ENCODE peak calls at places on chromosomes 1 and 21, in eight cellular contexts. T is foreskin fibroblast, P is type B pancreatic cell, I is fibroblast of villous mesenchyme, Q is neural progenitor cell, G is glutamatergic neuron, M is tibial artery, L is GM20000. S is an unnamed sample.

GRCh38 chr1:22048351-22049192 is 3.9 kb upstream of the CDC42 start:
- DNase-seq in I (peak), P (no peak), M (no peak), Q (no peak), G (no peak), T (peak), L (no peak), S (no peak)

GRCh38 chr1:234592240-234592639 is 17.7 kb downstream of the IRF2BP2 start:
- DNase-seq in T (no peak), Q (no peak), M (no peak), G (no peak), L (no peak), I (peak), P (no peak), S (no peak)

GRCh38 chr1:156658945-156659574 is 17.1 kb downstream of the BCAN start:
- DNase-seq in P (no peak), G (no peak), M (no peak), T (no peak), L (no peak), Q (no peak), I (no peak), S (no peak)

GRCh38 chr1:243508964-243509363 is 253.1 kb downstream of the SDCCAG8 start:
- DNase-seq in M (no peak), Q (no peak), L (no peak), T (no peak), G (no peak), P (no peak), I (no peak), S (no peak)

GRCh38 chr1:176225485-176225884 is 18.4 kb upstream of the COP1 start:
- DNase-seq in M (no peak), Q (no peak), G (no peak), P (no peak), T (no peak), L (no peak), I (no peak), S (no peak)

GRCh38 chr1:31926846-31927660 is 11.1 kb downstream of the PTP4A2 start:
- DNase-seq in M (no peak), T (no peak), I (no peak), L (no peak), G (no peak), Q (peak), P (no peak), S (no peak)

GRCh38 chr1:32953495-32953894 is 11.1 kb downstream of the RNF19B start:
- DNase-seq in P (no peak), I (peak), G (no peak), T (no peak), M (no peak), L (no peak), Q (no peak), S (no peak)

GRCh38 chr1:940121-941026 is 16.7 kb downstream of the SAMD11 start:
- DNase-seq in I (peak), M (peak), Q (peak), T (no peak), G (peak), L (peak), P (no peak), S (peak)

GRCh38 chr1:213858581-213858980 is 129.2 kb upstream of the PROX1 start:
- DNase-seq in G (no peak), I (no peak), T (no peak), M (no peak), L (no peak), P (no peak), Q (no peak), S (no peak)

GRCh38 chr1:199573047-199573446 is 454.5 kb upstream of the NR5A2 start:
- DNase-seq in G (no peak), I (no peak), Q (no peak), M (no peak), P (no peak), L (no peak), T (no peak), S (no peak)

GRCh38 chr1:24506706-24507422 is 4.2 kb downstream of the RCAN3 start:
- DNase-seq in L (no peak), Q (peak), M (no peak), P (peak), G (no peak), I (no peak), T (no peak), S (no peak)

GRCh38 chr1:228793032-228793431 is 57.8 kb downstream of the RHOU start:
- DNase-seq in G (no peak), Q (no peak), P (no peak), L (no peak), T (no peak), M (no peak), I (no peak), S (no peak)

GRCh38 chr1:185636848-185637247 is 97.3 kb upstream of the HMCN1 start:
- DNase-seq in G (no peak), I (no peak), L (peak), Q (no peak), T (no peak), P (no peak), M (no peak), S (no peak)

GRCh38 chr1:47948126-47948525 is 49.1 kb downstream of the TRABD2B start:
- DNase-seq in P (no peak), L (no peak), M (no peak), G (no peak), I (no peak), Q (peak), T (no peak), S (no peak)

GRCh38 chr1:202806845-202807366 is 1.3 kb downstream of the KDM5B start:
- DNase-seq in I (peak), Q (peak), P (no peak), M (peak), G (peak), T (no peak), L (peak), S (peak)

GRCh38 chr1:47709302-47710074 is 271.6 kb downstream of the FOXD2 start:
- DNase-seq in Q (peak), I (no peak), T (no peak), L (peak), M (no peak), G (peak), P (no peak), S (peak)

GRCh38 chr1:190436615-190437014 is 41.0 kb downstream of the BRINP3 start:
- DNase-seq in L (peak), I (peak), P (no peak), Q (no peak), T (peak), G (no peak), M (no peak), S (no peak)

GRCh38 chr1:41528106-41528505 is 43.6 kb upstream of the EDN2 start:
- DNase-seq in G (no peak), L (no peak), M (no peak), P (no peak), T (no peak), I (no peak), Q (no peak), S (no peak)
- TF ChIP-seq CTCF in G (no peak), L (no peak), M (no peak), P (no peak), T (no peak), I (no peak), Q (no peak), S (no peak)

GRCh38 chr1:43255438-43256210 is 14.2 kb upstream of the TMEM125 start:
- DNase-seq in G (no peak), T (no peak), I (no peak), M (no peak), L (no peak), P (no peak), Q (no peak), S (no peak)

GRCh38 chr1:43258370-43258769 is 11.4 kb upstream of the TMEM125 start:
- DNase-seq in I (no peak), M (no peak), Q (no peak), P (no peak), T (no peak), G (no peak), L (no peak), S (no peak)

GRCh38 chr1:43253876-43254275 is 15.9 kb upstream of the TMEM125 start:
- DNase-seq in Q (no peak), L (no peak), P (no peak), I (no peak), M (no peak), T (no peak), G (no peak), S (peak)

GRCh38 chr1:43253173-43253572 is 16.6 kb upstream of the TMEM125 start:
- DNase-seq in P (no peak), L (no peak), T (no peak), G (no peak), M (no peak), I (no peak), Q (no peak), S (no peak)

DNA sequence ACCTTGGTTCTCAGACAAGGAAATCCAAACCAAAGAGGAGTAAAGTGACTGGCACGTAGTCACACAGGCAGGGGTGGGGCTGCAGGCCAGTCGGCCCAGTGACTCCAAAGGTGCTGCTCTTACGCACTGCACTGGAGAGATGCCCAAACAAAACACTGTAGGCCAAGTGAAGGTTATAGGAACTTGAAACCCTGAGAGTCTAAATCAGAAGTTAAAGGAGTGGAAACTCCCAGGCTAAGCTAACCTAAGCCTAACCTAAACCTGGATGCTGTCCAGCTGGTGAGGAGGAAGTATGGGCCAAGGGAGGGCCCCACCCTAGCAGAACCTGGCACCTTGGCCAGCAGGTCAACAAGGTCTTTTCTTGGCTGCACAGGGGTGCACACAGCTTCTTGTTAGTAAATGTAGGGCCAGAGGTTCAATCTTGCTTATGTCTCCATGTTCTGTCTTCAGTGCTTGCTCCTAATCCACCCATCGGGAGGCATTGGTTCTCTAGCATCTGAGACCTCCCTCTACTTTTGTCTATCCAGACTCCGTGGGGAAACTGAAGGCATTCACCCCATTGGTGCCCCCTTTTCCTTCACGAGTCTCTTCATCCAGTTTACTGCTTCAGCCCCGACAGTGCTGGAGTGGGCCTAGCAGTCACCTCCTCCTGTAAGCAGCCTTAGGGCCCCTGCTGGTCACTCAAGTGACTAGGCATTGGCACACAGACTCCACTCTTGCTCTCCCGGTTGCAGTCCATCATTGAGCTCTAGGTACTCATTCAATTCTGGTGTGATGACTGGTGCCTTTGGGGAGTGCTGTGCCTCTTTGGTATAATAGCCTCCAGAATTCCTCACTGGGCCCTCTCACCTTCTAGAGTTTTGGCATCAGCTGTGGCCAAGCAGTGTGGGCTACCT is 12.9 kb upstream of the TMEM125 start:
- DNase-seq in T (no peak), Q (no peak), G (no peak), L (no peak), I (no peak), M (no peak), P (no peak), S (no peak)
- TF ChIP-seq CTCF in T (no peak), Q (no peak), G (no peak), L (no peak), I (no peak), M (no peak), P (no peak), S (no peak)

DNA sequence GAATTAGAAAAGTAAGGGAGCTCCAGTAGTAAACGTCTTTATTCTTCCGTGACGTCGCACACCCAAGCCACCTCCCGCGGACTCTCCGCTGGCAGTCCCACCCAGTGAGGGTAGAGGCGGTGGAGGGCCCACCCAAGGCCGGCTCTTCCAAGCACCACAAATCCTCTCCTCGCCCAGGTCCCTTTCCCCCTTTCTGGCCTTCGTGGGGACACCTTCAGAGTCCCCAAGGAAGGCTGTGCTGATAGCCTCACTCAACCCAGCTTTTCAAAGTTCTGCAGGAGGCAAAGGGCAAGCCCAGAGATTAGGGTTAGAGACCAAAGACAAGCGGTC is 349 bp upstream of the GPN2 start:
- DNase-seq in I (no peak), T (no peak), L (no peak), P (no peak), Q (no peak), G (no peak), M (no peak), S (no peak)
- TF ChIP-seq CTCF in I (no peak), T (no peak), L (no peak), P (no peak), Q (no peak), G (no peak), M (no peak), S (no peak)

GRCh38 chr1:229839800-229840199 is 213.8 kb downstream of the URB2 start:
- DNase-seq in P (no peak), I (no peak), L (no peak), M (no peak), T (no peak), G (no peak), Q (no peak), S (no peak)
- TF ChIP-seq CTCF in P (peak), I (no peak), L (no peak), M (no peak), T (no peak), G (no peak), Q (peak), S (no peak)

DNA sequence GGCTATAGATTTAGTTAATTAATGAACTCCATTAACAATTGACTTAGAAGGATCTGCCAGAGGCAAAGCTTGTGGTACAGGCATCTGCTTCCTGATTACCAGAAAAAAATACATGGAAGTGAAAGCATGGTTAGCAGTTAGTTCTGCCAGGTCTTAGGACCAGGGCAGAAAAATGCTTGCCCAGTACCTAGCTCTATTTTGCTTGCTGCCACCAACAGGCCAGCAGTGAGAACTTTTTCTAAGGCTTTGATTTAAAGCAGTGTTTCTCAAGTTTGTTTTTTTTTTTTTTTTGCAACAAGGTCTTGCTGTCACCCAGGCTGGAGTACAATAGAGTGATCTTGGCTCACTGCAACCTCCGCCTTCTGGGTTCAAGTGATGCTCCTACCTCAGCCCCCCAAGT is 16.4 kb upstream of the MTF1 start:
- DNase-seq in P (no peak), T (no peak), I (no peak), G (no peak), Q (no peak), M (no peak), L (no peak), S (no peak)
- TF ChIP-seq CTCF in P (no peak), T (peak), I (peak), G (no peak), Q (peak), M (no peak), L (no peak), S (no peak)

DNA sequence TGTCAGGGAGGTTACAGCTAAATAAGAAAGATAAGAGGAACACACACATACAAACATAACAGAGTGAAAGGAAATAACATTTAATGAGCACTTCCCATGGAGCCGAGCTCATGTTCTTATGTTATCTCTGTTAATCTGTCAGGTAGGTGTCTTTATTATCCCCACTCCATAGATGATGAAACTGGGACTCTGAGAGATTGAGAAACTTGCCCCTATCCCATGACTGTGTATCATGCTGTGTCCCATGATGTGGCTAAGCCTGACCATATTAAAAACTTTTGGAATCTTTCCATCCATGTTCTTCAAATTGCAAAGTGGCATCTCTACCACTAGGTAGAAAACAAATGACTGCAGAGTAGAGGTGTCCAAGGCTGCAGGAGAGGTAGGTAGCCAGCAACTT is 285.2 kb upstream of the SGIP1 start:
- DNase-seq in L (no peak), M (peak), Q (no peak), G (no peak), I (peak), P (no peak), T (no peak), S (no peak)
- TF ChIP-seq CTCF in L (no peak), M (peak), Q (no peak), G (no peak), I (no peak), P (no peak), T (no peak), S (no peak)

GRCh38 chr1:225250432-225250831 is 177.4 kb downstream of the LBR start:
- DNase-seq in L (peak), P (no peak), Q (no peak), G (no peak), M (no peak), I (no peak), T (no peak), S (no peak)
- TF ChIP-seq CTCF in L (no peak), P (no peak), Q (no peak), G (no peak), M (no peak), I (no peak), T (no peak), S (no peak)

GRCh38 chr21:25735221-25735894 is 586 bp downstream of the GABPA start:
- DNase-seq in G (peak), P (peak), I (peak), M (peak), T (peak), Q (peak), L (peak), S (peak)
- TF ChIP-seq CTCF in G (no peak), P (no peak), I (peak), M (no peak), T (no peak), Q (no peak), L (no peak), S (no peak)

GRCh38 chr1:16988210-16988609 is 7.8 kb upstream of the MFAP2 start:
- DNase-seq in Q (no peak), G (no peak), P (no peak), T (no peak), M (no peak), I (no peak), L (no peak), S (no peak)

GRCh38 chr1:16986113-16986512 is 5.7 kb upstream of the MFAP2 start:
- DNase-seq in M (no peak), I (no peak), Q (no peak), P (no peak), T (no peak), L (no peak), G (no peak), S (no peak)

GRCh38 chr1:16984717-16985116 is 4.3 kb upstream of the MFAP2 start:
- DNase-seq in G (no peak), T (peak), L (no peak), P (no peak), M (peak), I (peak), Q (no peak), S (no peak)

GRCh38 chr1:16989676-16990391 is 9.4 kb upstream of the MFAP2 start:
- DNase-seq in P (no peak), G (no peak), M (no peak), T (no peak), L (no peak), I (no peak), Q (no peak), S (no peak)

DNA sequence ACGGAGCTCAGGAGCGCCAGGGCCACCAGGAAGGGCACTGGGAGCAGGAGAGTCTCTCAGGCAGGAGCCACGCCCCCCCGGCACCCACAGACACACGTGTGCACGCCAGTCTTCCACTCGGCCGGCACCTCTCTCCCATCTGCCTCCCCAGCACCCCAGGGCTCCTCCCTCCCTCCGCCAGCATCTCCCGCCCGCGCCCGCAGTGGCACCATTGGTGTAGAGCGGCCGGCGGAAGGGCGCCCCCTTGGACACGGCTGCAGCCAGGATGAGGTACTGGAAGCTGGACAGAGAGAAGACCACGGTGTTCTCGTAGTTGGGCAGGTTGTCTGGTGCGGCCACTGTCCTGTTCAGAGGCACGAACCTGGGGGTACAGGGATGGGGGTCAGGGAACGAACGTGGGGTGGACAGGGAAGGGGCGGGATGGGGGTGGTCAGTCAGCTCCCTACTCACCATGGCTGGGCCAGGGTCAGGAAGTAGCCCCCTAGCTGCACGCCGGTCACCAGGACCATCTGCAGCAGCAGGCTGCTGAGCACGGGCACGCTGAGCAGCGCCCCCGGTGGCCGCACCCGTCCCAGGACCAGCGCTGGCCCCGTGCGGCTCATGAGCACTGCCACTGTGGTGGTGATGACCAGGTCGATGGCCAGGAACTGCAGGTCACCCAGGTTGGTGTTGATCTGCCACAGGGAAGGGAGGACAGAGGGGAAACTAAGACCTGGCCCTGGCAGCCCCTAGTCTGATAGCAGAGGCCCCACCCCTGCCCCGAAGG is 6.4 kb upstream of the MFAP2 start:
- DNase-seq in T (no peak), G (peak), P (no peak), M (no peak), L (no peak), Q (peak), I (no peak), S (no peak)
- TF ChIP-seq CTCF in T (peak), G (peak), P (peak), M (peak), L (peak), Q (peak), I (peak), S (peak)

DNA sequence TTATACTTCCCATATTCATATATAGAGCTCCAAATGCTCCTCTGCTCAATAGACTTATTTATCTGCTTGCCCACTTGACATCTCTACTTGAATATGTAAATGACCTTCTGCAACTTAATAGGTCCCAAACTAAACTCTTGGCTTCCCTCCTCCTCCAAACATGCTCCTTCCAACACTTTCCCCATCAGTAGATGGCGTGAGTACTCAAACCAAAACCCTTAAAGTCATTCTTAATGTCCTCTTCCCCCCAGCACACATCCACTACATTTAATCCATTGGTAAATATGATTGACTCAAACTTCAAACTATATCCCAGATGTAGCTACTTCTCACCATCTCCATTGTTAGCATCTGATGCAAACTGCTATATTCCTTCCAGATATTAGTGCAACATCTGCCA is 48.5 kb upstream of the PBX1 start:
- DNase-seq in L (no peak), T (peak), G (no peak), P (no peak), I (peak), M (no peak), Q (no peak), S (no peak)
- TF ChIP-seq CTCF in L (no peak), T (no peak), G (no peak), P (no peak), I (peak), M (no peak), Q (no peak), S (no peak)